ENCODE peak calls at places on chromosomes 6 and 20, in eight cellular contexts. B is tibial artery; Z is fibroblast of gingiva; A is H54; V is amygdala; I is DND-41; Q is brain microvascular endothelial cell; R is stimulated activated CD4-positive, alpha-beta T cell treated with anti-CD3 and anti-CD28 coated beads, TNF-alpha, amount 100 ng/mL, for 48 hours. U is an unnamed sample.

GRCh38 chr6:35452186-35453090 is at the start of gene FANCE:
- DNase-seq in B (peak), Z (peak), A (peak), V (peak), I (peak), Q (peak), R (peak), U (peak)

GRCh38 chr6:34059136-34059731 is 86.7 kb downstream of the GRM4 start:
- DNase-seq in B (no peak), Z (no peak), A (no peak), V (no peak), I (no peak), Q (no peak), R (no peak), U (no peak)

GRCh38 chr6:72911463-72912153 is 289.7 kb downstream of the KCNQ5 start:
- DNase-seq in B (no peak), Z (peak), A (no peak), V (no peak), I (no peak), Q (no peak), R (no peak), U (no peak)

GRCh38 chr20:8194721-8195120 is 62.7 kb downstream of the PLCB1 start:
- DNase-seq in B (no peak), Z (peak), A (no peak), V (no peak), I (no peak), Q (no peak), R (no peak), U (no peak)

GRCh38 chr6:55668625-55669024 is 89.6 kb upstream of the HMGCLL1 start:
- DNase-seq in B (no peak), Z (peak), A (no peak), V (no peak), I (no peak), Q (peak), R (no peak), U (no peak)

GRCh38 chr6:7561153-7561964 is 19.9 kb downstream of the DSP start:
- DNase-seq in B (no peak), Z (no peak), A (no peak), V (no peak), I (no peak), Q (no peak), R (no peak), U (no peak)

GRCh38 chr20:46174469-46175126 is 56.5 kb downstream of the CD40 start:
- DNase-seq in B (peak), Z (peak), A (no peak), V (no peak), I (no peak), Q (peak), R (peak), U (peak)

GRCh38 chr20:57089701-57090144 is 176.7 kb downstream of the BMP7 start:
- DNase-seq in B (no peak), Z (no peak), A (peak), V (peak), I (peak), Q (peak), R (peak), U (peak)

GRCh38 chr6:158854214-158855101 is 35.3 kb upstream of the EZR start:
- DNase-seq in B (no peak), Z (no peak), A (no peak), V (no peak), I (peak), Q (peak), R (no peak), U (no peak)

GRCh38 chr6:15063253-15063853 is 182.5 kb upstream of the JARID2 start:
- DNase-seq in B (peak), Z (peak), A (no peak), V (no peak), I (no peak), Q (peak), R (no peak), U (no peak)

GRCh38 chr6:25966707-25967106 is 4.1 kb downstream of the TRIM38 start:
- DNase-seq in B (no peak), Z (no peak), A (no peak), V (no peak), I (no peak), Q (no peak), R (no peak), U (no peak)

GRCh38 chr20:42577193-42577592 is 612.5 kb downstream of the PTPRT start:
- DNase-seq in B (no peak), Z (no peak), A (no peak), V (no peak), I (no peak), Q (no peak), R (no peak), U (no peak)

GRCh38 chr6:47112311-47112710 is 70.2 kb upstream of the ADGRF1 start:
- DNase-seq in B (no peak), Z (no peak), A (no peak), V (no peak), I (no peak), Q (no peak), R (no peak), U (no peak)

GRCh38 chr20:8421981-8422380 is 289.9 kb downstream of the PLCB1 start:
- DNase-seq in B (no peak), Z (no peak), A (no peak), V (no peak), I (no peak), Q (no peak), R (no peak), U (no peak)

GRCh38 chr6:90126178-90126577 is 170.5 kb downstream of the BACH2 start:
- DNase-seq in B (no peak), Z (no peak), A (no peak), V (no peak), I (no peak), Q (no peak), R (no peak), U (no peak)

GRCh38 chr6:15504581-15505350 is 158.1 kb downstream of the DTNBP1 start:
- DNase-seq in B (peak), Z (peak), A (peak), V (peak), I (no peak), Q (peak), R (no peak), U (peak)

GRCh38 chr6:142816024-142816423 is 129.0 kb downstream of the HIVEP2 start:
- DNase-seq in B (no peak), Z (no peak), A (no peak), V (no peak), I (no peak), Q (no peak), R (no peak), U (no peak)

GRCh38 chr6:79601020-79601609 is 30.0 kb upstream of the SH3BGRL2 start:
- DNase-seq in B (no peak), Z (peak), A (peak), V (no peak), I (no peak), Q (peak), R (no peak), U (peak)

GRCh38 chr6:136952714-136953260 is 30.7 kb downstream of the SLC35D3 start:
- DNase-seq in B (no peak), Z (no peak), A (no peak), V (no peak), I (peak), Q (no peak), R (no peak), U (no peak)

U was measured in AG08396.